ENCODE peak calls at places on chromosomes 12 and 14, in seven cellular contexts. X, A, D, Y, S, L and N are unnamed samples.

GRCh38 chr12:93167841-93168492 is 209.8 kb upstream of the NUDT4 start:
- DNase-seq in X (peak), A (no peak), D (peak), Y (peak), S (no peak), L (peak), N (no peak)

GRCh38 chr14:77256694-77257093 is 14.3 kb downstream of the NGB start:
- DNase-seq in X (no peak), A (peak), D (no peak), Y (no peak), S (no peak), L (no peak), N (no peak)

GRCh38 chr14:36935976-36936678 is 236.3 kb downstream of the SLC25A21 start:
- DNase-seq in X (no peak), A (no peak), D (no peak), Y (no peak), S (no peak), L (no peak), N (no peak)

GRCh38 chr12:78085562-78086182 is 255.0 kb downstream of the NAV3 start:
- DNase-seq in X (no peak), A (no peak), D (no peak), Y (peak), S (no peak), L (no peak), N (no peak)

GRCh38 chr14:57189070-57189469 is 79.6 kb downstream of the EXOC5 start:
- DNase-seq in X (no peak), A (no peak), D (no peak), Y (peak), S (peak), L (peak), N (peak)

GRCh38 chr14:76084374-76084773 is 67.3 kb upstream of the GPATCH2L start:
- DNase-seq in X (no peak), A (no peak), D (no peak), Y (no peak), S (no peak), L (no peak), N (no peak)

GRCh38 chr12:8648598-8649205 is 13.9 kb downstream of the MFAP5 start:
- DNase-seq in X (peak), A (no peak), D (no peak), Y (no peak), S (no peak), L (no peak), N (no peak)

GRCh38 chr12:89882051-89882450 is 173.4 kb upstream of the ATP2B1 start:
- DNase-seq in X (no peak), A (no peak), D (no peak), Y (no peak), S (no peak), L (no peak), N (no peak)

GRCh38 chr14:92949496-92950192 is 26.7 kb downstream of the CHGA start:
- DNase-seq in X (no peak), A (no peak), D (no peak), Y (no peak), S (no peak), L (no peak), N (no peak)

DNA sequence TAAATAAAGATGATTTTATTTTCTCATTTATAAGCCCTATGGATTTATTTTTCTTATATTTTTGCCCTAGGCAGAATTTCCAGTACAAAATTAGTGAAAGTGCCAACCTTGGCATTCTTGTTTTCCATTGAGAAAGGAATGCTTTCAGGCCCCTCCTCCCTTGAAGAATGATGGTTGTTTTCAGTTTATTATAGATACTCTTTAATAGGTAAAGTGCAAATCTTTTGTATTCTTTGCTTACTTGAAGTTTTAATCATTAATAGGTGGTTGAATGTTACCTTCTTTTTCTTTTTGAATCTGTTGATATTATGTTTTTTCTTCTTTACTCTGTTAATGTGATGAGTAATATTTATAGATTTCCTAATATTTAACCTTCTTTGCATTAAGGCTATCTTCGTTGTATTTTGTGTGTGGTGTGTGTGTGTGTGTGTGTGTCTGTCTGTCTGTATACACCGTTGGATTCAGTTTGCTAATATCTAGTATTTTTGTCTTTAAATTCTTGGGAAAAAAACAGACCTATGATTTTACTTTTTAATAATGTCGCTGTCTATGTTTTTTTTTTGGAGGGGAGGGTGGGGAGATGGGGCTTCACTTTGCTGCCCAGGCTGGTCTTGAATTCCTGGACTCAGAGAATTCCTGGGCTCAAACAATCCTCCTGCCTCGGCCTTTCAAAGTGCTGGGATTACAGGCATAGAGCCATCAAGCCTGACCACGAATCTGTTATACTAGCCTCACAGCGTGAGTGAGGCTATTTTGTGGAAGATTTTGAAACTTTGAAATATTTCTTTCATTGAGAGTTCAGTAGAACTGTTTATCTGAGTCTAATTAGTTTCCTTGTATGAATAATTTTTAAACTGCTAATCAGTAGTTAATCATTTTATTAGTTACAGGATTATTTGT is 13.5 kb downstream of the SRGAP1 start:
- DNase-seq in X (no peak), A (no peak), D (no peak), Y (no peak), S (no peak), L (peak), N (no peak)
- TF ChIP-seq CTCF in X (no peak), A (no peak), D (no peak), Y (no peak), S (no peak), L (no peak), N (no peak)

GRCh38 chr14:53571589-53571988 is 385.0 kb downstream of the BMP4 start:
- DNase-seq in X (no peak), A (no peak), D (no peak), Y (no peak), S (no peak), L (no peak), N (no peak)

GRCh38 chr14:53570411-53571387 is 385.9 kb downstream of the BMP4 start:
- DNase-seq in X (no peak), A (no peak), D (no peak), Y (no peak), S (no peak), L (no peak), N (no peak)

GRCh38 chr14:53569471-53569870 is 387.2 kb downstream of the BMP4 start:
- DNase-seq in X (no peak), A (no peak), D (no peak), Y (no peak), S (no peak), L (no peak), N (no peak)

GRCh38 chr14:53567236-53567785 is 389.3 kb downstream of the BMP4 start:
- DNase-seq in X (no peak), A (no peak), D (no peak), Y (no peak), S (no peak), L (peak), N (no peak)

DNA sequence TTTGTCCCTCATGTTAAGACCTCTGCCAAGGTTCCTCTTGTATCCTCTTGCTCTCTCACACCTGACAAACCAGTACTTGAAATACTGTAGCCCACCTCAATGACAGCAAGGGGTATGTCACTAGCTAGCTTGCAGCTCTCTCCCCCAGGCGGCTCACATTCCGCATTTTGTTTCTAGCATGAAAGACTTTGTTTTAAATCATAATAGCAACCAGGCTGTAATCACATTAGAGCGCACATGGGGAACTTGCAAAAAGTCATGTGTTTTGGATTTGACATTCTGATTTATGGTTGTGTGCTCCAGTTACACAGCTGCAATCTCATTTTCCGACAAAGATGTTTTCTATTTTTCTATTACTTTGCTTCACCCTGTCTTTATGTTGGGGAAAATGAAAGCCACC is 384.6 kb downstream of the BMP4 start:
- DNase-seq in X (no peak), A (no peak), D (no peak), Y (peak), S (no peak), L (no peak), N (peak)
- H3K4me3 ChIP-seq in X (no peak), A (no peak), D (no peak), Y (no peak), S (no peak), L (no peak), N (no peak)

DNA sequence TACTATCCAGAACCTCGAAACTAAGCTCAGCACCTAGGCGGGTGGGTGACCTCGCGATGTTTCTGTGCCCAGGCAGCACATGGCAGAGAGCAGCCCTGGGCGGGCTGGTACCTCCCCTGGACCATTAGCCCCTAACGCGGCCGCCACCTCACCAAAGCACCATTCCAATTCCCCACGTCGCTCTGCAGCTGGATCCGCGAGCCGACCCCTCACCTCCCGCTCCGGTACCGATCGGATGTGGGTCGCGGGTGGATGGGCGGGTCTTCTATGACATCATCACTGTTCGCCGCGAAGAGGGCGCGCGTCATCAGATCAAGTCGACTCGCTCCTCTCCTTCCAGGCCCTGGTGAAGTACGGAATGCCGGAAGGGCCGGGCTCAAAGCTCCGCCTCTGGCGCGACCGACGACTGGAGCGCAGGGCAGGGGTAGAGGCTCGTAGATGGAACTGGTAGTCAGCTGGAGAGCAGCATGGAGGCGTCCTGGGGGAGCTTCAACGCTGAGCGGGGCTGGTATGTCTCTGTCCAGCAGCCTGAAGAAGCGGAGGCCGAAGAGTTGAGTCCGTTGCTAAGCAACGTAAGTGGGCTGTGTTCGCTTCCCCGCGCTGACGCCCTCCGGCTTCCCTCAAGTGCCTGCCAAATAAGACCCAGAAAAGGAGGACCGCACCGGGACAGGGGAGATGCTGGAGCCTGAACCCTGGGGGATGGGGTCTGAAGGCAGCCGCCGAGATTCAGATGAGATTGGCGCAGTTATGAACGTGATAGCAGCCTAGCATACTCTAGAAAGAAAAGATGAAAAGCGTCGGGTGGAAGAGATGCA is at the start of the genes SLC38A6 and TRMT5:
- DNase-seq in X (peak), A (peak), D (peak), Y (peak), S (peak), L (peak), N (peak)
- TF ChIP-seq CTCF in X (no peak), A (no peak), D (no peak), Y (no peak), S (no peak), L (no peak), N (no peak)

DNA sequence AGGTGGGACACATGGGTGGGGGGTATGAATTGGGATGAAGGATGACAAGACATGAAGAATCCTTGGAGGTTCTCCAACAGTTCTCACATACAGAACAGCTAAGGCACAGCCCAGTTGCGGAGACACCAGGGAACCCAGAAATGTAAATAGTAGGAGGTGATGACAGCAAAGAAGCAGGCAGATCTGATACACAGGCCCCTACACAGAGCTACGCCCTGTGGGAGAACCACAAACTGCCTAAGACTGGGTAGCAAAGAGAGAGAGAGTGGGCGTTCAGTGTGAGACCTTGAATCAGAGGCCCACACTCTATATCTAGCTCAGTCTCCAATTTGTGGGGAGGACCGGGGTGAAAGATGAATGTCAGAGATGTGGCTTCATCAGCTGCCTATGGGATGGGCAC is 9.5 kb upstream of the NUMB start:
- DNase-seq in X (no peak), A (no peak), D (no peak), Y (no peak), S (no peak), L (no peak), N (no peak)
- H3K4me3 ChIP-seq in X (no peak), A (no peak), D (no peak), Y (no peak), S (no peak), L (no peak), N (no peak)

DNA sequence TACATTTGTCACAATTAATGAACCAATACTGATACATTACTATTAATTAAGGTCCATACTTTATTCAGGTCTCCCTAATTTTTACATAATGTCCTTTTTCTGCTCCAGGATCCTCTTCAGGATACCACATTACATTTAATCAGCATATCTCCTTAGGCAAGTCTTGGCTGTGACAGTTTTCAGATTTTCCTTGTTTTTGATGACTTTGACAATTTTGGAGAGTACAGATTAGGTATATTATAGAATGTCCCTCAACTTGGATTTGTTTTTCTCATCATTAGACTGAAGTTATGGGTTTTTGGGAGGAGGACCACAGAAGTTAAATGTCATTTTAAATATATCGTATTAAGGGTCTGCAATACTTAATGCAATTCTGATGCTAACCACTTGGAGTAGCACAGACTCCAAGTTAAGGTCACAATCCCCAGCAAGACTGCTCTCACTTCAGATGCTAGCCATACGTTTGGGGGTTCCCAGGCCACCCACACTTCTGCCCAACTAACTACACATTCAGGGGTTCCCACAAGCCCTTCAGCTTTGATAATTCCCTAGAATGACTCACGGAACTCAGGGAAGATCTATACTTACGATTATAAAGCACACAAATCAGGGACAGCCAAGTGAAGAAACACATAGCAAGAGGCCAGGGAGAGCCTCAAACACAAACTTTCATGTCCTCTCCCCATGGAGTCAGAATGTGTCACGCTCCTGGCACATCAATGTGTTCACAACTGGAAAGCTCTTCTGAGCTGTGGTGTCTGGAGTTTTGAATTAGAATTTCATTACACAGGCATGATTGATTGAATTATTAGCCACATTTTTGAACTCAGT is 17.0 kb upstream of the NUBPL start:
- DNase-seq in X (no peak), A (no peak), D (no peak), Y (no peak), S (no peak), L (no peak), N (no peak)
- TF ChIP-seq CTCF in X (no peak), A (no peak), D (peak), Y (peak), S (peak), L (peak), N (peak)

GRCh38 chr14:82094819-82095218 is 561.2 kb upstream of the SEL1L start:
- DNase-seq in X (no peak), A (no peak), D (no peak), Y (no peak), S (no peak), L (no peak), N (no peak)
- H3K4me3 ChIP-seq in X (no peak), A (no peak), D (no peak), Y (no peak), S (no peak), L (no peak), N (no peak)